ENCODE peak calls at places on chromosome 4, in seven cellular contexts. O, F, K, C, M, I and L are unnamed samples.

GRCh38 chr4:170202721-170203120 is 113.0 kb upstream of the AADAT start:
- DNase-seq in O (no peak), F (no peak), K (no peak), C (no peak), M (no peak), I (no peak), L (no peak)

GRCh38 chr4:46886711-46887110 is 22.3 kb downstream of the COX7B2 start:
- DNase-seq in O (peak), F (no peak), K (peak), C (no peak), M (peak), I (peak), L (peak)

GRCh38 chr4:69775488-69775887 is 15.1 kb upstream of the SULT1B1 start:
- DNase-seq in O (no peak), F (no peak), K (no peak), C (no peak), M (no peak), I (peak), L (no peak)

GRCh38 chr4:176840166-176840565 is 47.4 kb upstream of the VEGFC start:
- DNase-seq in O (peak), F (no peak), K (peak), C (no peak), M (no peak), I (peak), L (peak)

GRCh38 chr4:75939890-75940691 is 722 bp downstream of the NAAA start:
- DNase-seq in O (peak), F (peak), K (peak), C (no peak), M (peak), I (peak), L (peak)

GRCh38 chr4:76803522-76803921 is 94.4 kb downstream of the SOWAHB start:
- DNase-seq in O (peak), F (no peak), K (peak), C (no peak), M (peak), I (peak), L (peak)

GRCh38 chr4:122083971-122084370 is 68.2 kb upstream of the BLTP1 start:
- DNase-seq in O (no peak), F (no peak), K (no peak), C (no peak), M (no peak), I (no peak), L (no peak)

GRCh38 chr4:139025841-139026240 is 10.3 kb downstream of the NOCT start:
- DNase-seq in O (peak), F (no peak), K (no peak), C (no peak), M (no peak), I (peak), L (peak)

GRCh38 chr4:37246891-37247290 is 2.3 kb downstream of the NWD2 start:
- DNase-seq in O (no peak), F (no peak), K (no peak), C (no peak), M (no peak), I (peak), L (no peak)

GRCh38 chr4:91909963-91910362 is 393.8 kb upstream of the GRID2 start:
- DNase-seq in O (no peak), F (no peak), K (peak), C (no peak), M (no peak), I (no peak), L (no peak)

GRCh38 chr4:16205298-16206164 is 20.7 kb downstream of the TAPT1 start:
- DNase-seq in O (no peak), F (peak), K (no peak), C (no peak), M (peak), I (peak), L (peak)

GRCh38 chr4:152100378-152101201 is 339.8 kb upstream of the GATB start:
- DNase-seq in O (no peak), F (no peak), K (no peak), C (no peak), M (no peak), I (peak), L (no peak)

GRCh38 chr4:90105274-90105673 is 21.9 kb upstream of the CCSER1 start:
- DNase-seq in O (no peak), F (no peak), K (no peak), C (no peak), M (no peak), I (no peak), L (no peak)

GRCh38 chr4:152165146-152165545 is 370.7 kb downstream of the FBXW7 start:
- DNase-seq in O (no peak), F (no peak), K (no peak), C (peak), M (no peak), I (peak), L (peak)

GRCh38 chr4:8006471-8006870 is 66.8 kb upstream of the AFAP1 start:
- DNase-seq in O (no peak), F (no peak), K (no peak), C (no peak), M (no peak), I (no peak), L (no peak)

GRCh38 chr4:53695540-53696463 is 104.5 kb upstream of the LNX1 start:
- DNase-seq in O (no peak), F (no peak), K (no peak), C (no peak), M (no peak), I (no peak), L (no peak)

GRCh38 chr4:128715616-128716015 is 93.9 kb upstream of the JADE1 start:
- DNase-seq in O (peak), F (no peak), K (peak), C (no peak), M (peak), I (no peak), L (peak)

GRCh38 chr4:7658297-7659204 is 223.8 kb upstream of the PSAPL1 start:
- DNase-seq in O (peak), F (no peak), K (no peak), C (no peak), M (peak), I (no peak), L (no peak)

GRCh38 chr4:117817316-117817715 is 217.0 kb upstream of the NDST3 start:
- DNase-seq in O (peak), F (no peak), K (peak), C (no peak), M (no peak), I (no peak), L (no peak)

GRCh38 chr4:176921256-176921655 is 128.5 kb upstream of the VEGFC start:
- DNase-seq in O (no peak), F (no peak), K (peak), C (no peak), M (no peak), I (no peak), L (no peak)

GRCh38 chr4:65296246-65296645 is 374.0 kb downstream of the EPHA5 start:
- DNase-seq in O (no peak), F (no peak), K (no peak), C (no peak), M (no peak), I (no peak), L (no peak)

DNA sequence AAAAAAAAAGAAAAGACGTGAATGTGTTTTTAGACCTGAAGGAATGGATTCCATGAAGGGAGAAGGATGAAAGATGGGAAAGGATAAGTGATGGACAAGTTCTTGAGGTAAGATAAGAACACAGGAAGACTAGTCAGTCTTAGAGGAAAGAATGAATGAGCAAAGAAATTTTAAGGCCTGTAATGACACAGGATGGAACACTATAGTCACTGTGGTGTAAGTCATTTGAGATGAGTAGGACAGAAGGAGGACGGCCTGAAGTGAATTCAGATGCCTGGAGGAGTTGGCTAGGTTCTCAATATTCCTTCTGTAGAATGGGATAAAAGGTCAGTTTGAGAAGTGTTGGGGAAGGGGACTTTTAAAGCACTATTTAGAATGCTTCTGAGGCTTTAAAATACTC is 3.8 kb downstream of the MSMO1 start:
- DNase-seq in O (no peak), F (no peak), K (no peak), C (no peak), M (no peak), I (no peak), L (peak)
- H3K9ac ChIP-seq in O (no peak), F (peak), K (no peak), C (no peak), M (no peak), I (no peak), L (no peak)

GRCh38 chr4:142845293-142846070 is 619 bp downstream of the INPP4B start:
- DNase-seq in O (no peak), F (peak), K (no peak), C (no peak), M (peak), I (peak), L (peak)
- H3K9ac ChIP-seq in O (peak), F (no peak), K (peak), C (no peak), M (peak), I (peak), L (peak)

GRCh38 chr4:27272264-27272663 is 411.6 kb downstream of the STIM2 start:
- DNase-seq in O (no peak), F (peak), K (no peak), C (no peak), M (no peak), I (no peak), L (no peak)
- H3K9ac ChIP-seq in O (no peak), F (no peak), K (no peak), C (no peak), M (no peak), I (no peak), L (no peak)

GRCh38 chr4:56821394-56822263 is at the start of gene SPINK2:
- DNase-seq in O (no peak), F (peak), K (no peak), C (peak), M (no peak), I (peak), L (no peak)
- H3K9ac ChIP-seq in O (no peak), F (no peak), K (no peak), C (no peak), M (no peak), I (no peak), L (no peak)

GRCh38 chr4:38802561-38803355 is 1.8 kb downstream of the TLR1 start:
- DNase-seq in O (no peak), F (no peak), K (no peak), C (no peak), M (no peak), I (peak), L (no peak)

GRCh38 chr4:38803833-38804653 is 548 bp downstream of the TLR1 start:
- DNase-seq in O (no peak), F (no peak), K (no peak), C (no peak), M (peak), I (peak), L (no peak)

GRCh38 chr4:38800956-38801450 is 3.6 kb downstream of the TLR1 start:
- DNase-seq in O (no peak), F (no peak), K (no peak), C (no peak), M (no peak), I (no peak), L (no peak)

GRCh38 chr4:38805530-38806145 is 1.0 kb upstream of the TLR1 start:
- DNase-seq in O (no peak), F (no peak), K (no peak), C (no peak), M (no peak), I (no peak), L (peak)

DNA sequence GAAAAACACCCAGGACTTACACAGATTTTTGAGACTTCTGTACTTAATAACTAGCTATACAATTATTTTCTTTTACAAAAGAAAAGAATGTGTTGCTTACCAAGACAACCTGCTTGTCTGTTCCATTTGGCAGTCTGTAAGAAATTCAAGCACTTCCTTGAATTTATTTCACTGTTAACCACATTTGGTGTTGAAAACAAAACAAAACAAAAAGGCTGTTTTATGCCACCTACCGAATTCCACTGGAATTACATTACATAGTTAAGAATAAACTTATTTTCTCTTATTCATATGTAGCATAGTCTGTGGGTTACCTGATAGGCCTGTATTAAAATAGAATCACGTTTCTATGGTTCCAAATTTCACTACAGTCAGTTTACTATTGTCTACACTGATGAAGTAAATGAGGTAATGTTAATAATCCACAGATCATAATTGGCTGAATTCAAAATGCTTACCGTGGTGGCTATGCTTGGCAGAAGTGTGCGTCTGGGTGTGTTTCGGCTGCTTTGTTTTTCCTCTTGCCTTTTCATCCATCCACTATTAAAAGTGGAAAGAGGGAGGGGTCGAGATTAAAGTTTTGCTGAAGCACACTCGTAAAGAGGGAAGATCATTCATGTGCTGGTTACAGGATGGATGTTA is at the start of gene TLR1:
- DNase-seq in O (peak), F (peak), K (peak), C (no peak), M (peak), I (peak), L (peak)
- H3K9ac ChIP-seq in O (no peak), F (no peak), K (no peak), C (no peak), M (peak), I (no peak), L (no peak)

GRCh38 chr4:124178449-124179021 is 534.0 kb downstream of the ANKRD50 start:
- DNase-seq in O (peak), F (no peak), K (peak), C (no peak), M (peak), I (peak), L (peak)
- H3K9ac ChIP-seq in O (no peak), F (no peak), K (no peak), C (no peak), M (no peak), I (peak), L (peak)

GRCh38 chr4:3750334-3750733 is 15.9 kb upstream of the ADRA2C start:
- DNase-seq in O (no peak), F (no peak), K (no peak), C (no peak), M (no peak), I (no peak), L (no peak)
- H3K9ac ChIP-seq in O (no peak), F (no peak), K (no peak), C (no peak), M (no peak), I (no peak), L (no peak)

GRCh38 chr4:10458190-10458589 is 964 bp upstream of the ZNF518B start:
- DNase-seq in O (no peak), F (peak), K (no peak), C (no peak), M (no peak), I (no peak), L (no peak)
- H3K9ac ChIP-seq in O (no peak), F (no peak), K (no peak), C (no peak), M (no peak), I (no peak), L (no peak)

GRCh38 chr4:81472249-81473085 is 760 bp upstream of the RASGEF1B start:
- DNase-seq in O (no peak), F (peak), K (peak), C (no peak), M (peak), I (no peak), L (peak)
- H3K9ac ChIP-seq in O (no peak), F (no peak), K (peak), C (no peak), M (peak), I (no peak), L (no peak)

GRCh38 chr4:48268956-48269860 is at the start of gene TEC:
- DNase-seq in O (no peak), F (peak), K (peak), C (peak), M (peak), I (peak), L (peak)

GRCh38 chr4:48271048-48271452 is 1.4 kb upstream of the TEC start:
- DNase-seq in O (no peak), F (no peak), K (no peak), C (no peak), M (no peak), I (no peak), L (no peak)

GRCh38 chr4:48271626-48272025 is 2.0 kb upstream of the TEC start:
- DNase-seq in O (no peak), F (no peak), K (no peak), C (no peak), M (no peak), I (no peak), L (no peak)

GRCh38 chr4:48269861-48270515 is 350 bp upstream of the TEC start:
- DNase-seq in O (peak), F (peak), K (peak), C (peak), M (peak), I (peak), L (peak)

GRCh38 chr4:48270516-48270897 is 869 bp upstream of the TEC start:
- DNase-seq in O (no peak), F (no peak), K (no peak), C (no peak), M (no peak), I (no peak), L (no peak)
- H3K9ac ChIP-seq in O (no peak), F (no peak), K (no peak), C (no peak), M (no peak), I (peak), L (no peak)